ENCODE peak calls at places on chromosomes 1 and 21, in seven cellular contexts. L, A, Z, H, D, G and C are unnamed samples.
A peak's percentile ranks its signal among the peaks of the same experiment; 100 is the strongest.

GRCh38 chr1:210455840-210456603 is 127.3 kb downstream of the HHAT start:
- DNase-seq in L (no peak), D (no peak), Z (no peak), G (no peak), A (no peak), H (no peak), C (no peak)

GRCh38 chr21:46517361-46517760 is 58.7 kb downstream of the DIP2A start:
- DNase-seq in L (no peak), G (no peak), A (peak; percentile 26), Z (no peak), H (no peak), D (no peak), C (no peak)

GRCh38 chr1:11458811-11459275 is 20.1 kb upstream of the DISP3 start:
- DNase-seq in Z (no peak), L (peak; percentile 23), A (peak; percentile 88), D (no peak), H (no peak), G (no peak), C (no peak)

GRCh38 chr21:43021191-43021590 is 46.8 kb downstream of the PKNOX1 start:
- DNase-seq in D (no peak), L (no peak), Z (no peak), A (no peak), H (no peak), G (no peak), C (no peak)

GRCh38 chr1:226738995-226739695 is at the start of gene ITPKB:
- DNase-seq in D (no peak), G (no peak), H (peak; percentile 70), L (no peak), Z (peak; percentile 67), A (peak; percentile 62), C (no peak)

GRCh38 chr1:23719162-23719820 is 24.0 kb upstream of the ELOA start:
- DNase-seq in A (no peak), D (no peak), G (no peak), H (no peak), L (no peak), Z (no peak), C (no peak)

GRCh38 chr1:64595871-64596515 is 126.1 kb downstream of the CACHD1 start:
- DNase-seq in L (no peak), Z (no peak), A (no peak), D (no peak), G (no peak), H (no peak), C (no peak)

GRCh38 chr1:234878288-234878687 is 250.3 kb downstream of the TOMM20 start:
- DNase-seq in G (no peak), H (no peak), A (no peak), L (no peak), Z (no peak), D (no peak), C (no peak)

GRCh38 chr1:212699839-212700596 is at the start of gene BATF3:
- DNase-seq in G (peak; percentile 35), L (peak; percentile 5), H (peak; percentile 65), D (no peak), Z (peak; percentile 70), A (peak; percentile 2), C (no peak)

GRCh38 chr1:27346991-27347627 is 5.3 kb downstream of the SYTL1 start:
- DNase-seq in D (no peak), Z (no peak), L (no peak), A (no peak), H (no peak), G (no peak), C (no peak)

GRCh38 chr1:101237229-101237837 is 514 bp downstream of the S1PR1 start:
- DNase-seq in H (no peak), L (no peak), D (no peak), A (no peak), G (no peak), Z (peak; percentile 24), C (no peak)

GRCh38 chr1:107430540-107431228 is 289.8 kb downstream of the NTNG1 start:
- DNase-seq in G (no peak), L (peak; percentile 50), H (no peak), Z (peak; percentile 25), A (peak; percentile 56), D (no peak), C (no peak)

GRCh38 chr1:55081188-55081904 is 42.0 kb downstream of the PCSK9 start:
- DNase-seq in H (no peak), Z (no peak), D (no peak), G (no peak), L (no peak), A (no peak), C (no peak)

GRCh38 chr1:240613353-240614142 is 1.6 kb upstream of the GREM2 start:
- DNase-seq in L (no peak), Z (no peak), G (no peak), D (no peak), H (no peak), A (no peak), C (no peak)

GRCh38 chr1:227321035-227321434 is 2.7 kb upstream of the CDC42BPA start:
- DNase-seq in Z (no peak), D (no peak), H (no peak), G (no peak), L (no peak), A (no peak), C (no peak)

GRCh38 chr1:245014247-245015029 is 140.3 kb upstream of the KIF26B start:
- DNase-seq in G (no peak), Z (no peak), A (no peak), H (no peak), L (no peak), D (no peak), C (no peak)

GRCh38 chr1:12001996-12002493 is 17.3 kb upstream of the MIIP start:
- DNase-seq in Z (no peak), H (no peak), G (no peak), L (no peak), A (no peak), D (no peak), C (no peak)

GRCh38 chr1:241603626-241604337 is 36.4 kb downstream of the CHML start:
- DNase-seq in L (no peak), H (no peak), G (no peak), Z (no peak), A (no peak), D (no peak), C (no peak)

GRCh38 chr1:86825294-86825693 is 88.6 kb downstream of the SELENOF start:
- DNase-seq in G (no peak), H (no peak), L (no peak), D (no peak), Z (no peak), A (no peak), C (no peak)

GRCh38 chr1:24745711-24746582 is 700 bp downstream of the CLIC4 start:
- DNase-seq in A (peak; percentile 76), G (no peak), H (no peak), Z (no peak), D (no peak), L (no peak), C (no peak)

GRCh38 chr1:10360045-10360444 is 38.8 kb upstream of the PGD start:
- DNase-seq in Z (no peak), G (no peak), H (no peak), D (no peak), L (no peak), A (no peak), C (no peak)

GRCh38 chr1:175822575-175822974 is 79.2 kb upstream of the TNR start:
- DNase-seq in D (no peak), A (no peak), H (no peak), Z (no peak), L (no peak), G (no peak), C (no peak)

GRCh38 chr1:117861694-117862093 is 67.7 kb downstream of the GDAP2 start:
- DNase-seq in H (no peak), Z (no peak), A (no peak), L (no peak), G (no peak), D (no peak), C (no peak)

GRCh38 chr1:153509729-153510354 is 25.9 kb downstream of the S100A6 start:
- DNase-seq in H (peak; percentile 80), A (no peak), D (peak; percentile 38), Z (peak; percentile 66), L (peak; percentile 24), G (no peak), C (no peak)

GRCh38 chr1:64282353-64282752 is 78.9 kb downstream of the UBE2U start:
- DNase-seq in G (peak; percentile 56), L (peak; percentile 80), A (no peak), D (no peak), H (no peak), Z (no peak), C (no peak)

GRCh38 chr1:9448132-9449105 is 90.8 kb upstream of the SLC25A33 start:
- DNase-seq in G (no peak), L (no peak), D (no peak), A (no peak), Z (no peak), H (no peak), C (no peak)

GRCh38 chr1:70874063-70874462 is 173.6 kb downstream of the PTGER3 start:
- DNase-seq in A (no peak), D (no peak), L (no peak), H (no peak), G (no peak), Z (no peak), C (no peak)

GRCh38 chr1:58909162-58909560 is 125.3 kb upstream of the JUN start:
- DNase-seq in H (no peak), A (no peak), L (no peak), G (no peak), D (no peak), Z (no peak), C (no peak)

GRCh38 chr1:234840843-234841242 is 230.9 kb upstream of the IRF2BP2 start:
- DNase-seq in L (no peak), A (no peak), G (no peak), Z (no peak), H (no peak), D (no peak), C (no peak)

GRCh38 chr1:115874929-115875328 is 34.0 kb upstream of the NHLH2 start:
- DNase-seq in H (no peak), L (no peak), G (no peak), A (no peak), D (no peak), Z (no peak), C (no peak)

GRCh38 chr1:2050482-2050792 is 226 bp downstream of the PRKCZ start:
- DNase-seq in L (no peak), G (no peak), D (no peak), Z (no peak), A (no peak), H (no peak), C (no peak)

GRCh38 chr1:41936107-41936506 is 17.4 kb upstream of the HIVEP3 start:
- DNase-seq in A (no peak), Z (no peak), G (no peak), L (no peak), H (no peak), D (no peak), C (no peak)

GRCh38 chr21:44317241-44317782 is 17.5 kb downstream of the PFKL start:
- DNase-seq in L (no peak), D (no peak), H (no peak), G (no peak), A (peak; percentile 50), Z (no peak), C (no peak)

GRCh38 chr1:38680801-38681510 is 178.6 kb downstream of the RRAGC start:
- DNase-seq in H (no peak), Z (no peak), D (no peak), G (no peak), A (no peak), L (no peak), C (no peak)

GRCh38 chr1:16088351-16088911 is 15.0 kb upstream of the FAM131C start:
- DNase-seq in G (no peak), A (no peak), D (no peak), L (no peak), Z (no peak), H (no peak), C (no peak)

GRCh38 chr1:5493708-5494390 is 498.4 kb downstream of the NPHP4 start:
- DNase-seq in G (no peak), D (no peak), Z (no peak), H (no peak), L (no peak), A (peak; percentile 66), C (no peak)